ENCODE peak calls at places on chromosome 20, in six cellular contexts. Y, Z, M, Q, S and O are unnamed samples.

GRCh38 chr20:8809107-8809953 is 259.6 kb upstream of the PLCB4 start:
- DNase-seq in Y (no peak), Z (no peak), M (no peak), Q (no peak), S (no peak), O (no peak)

GRCh38 chr20:19943021-19943659 is 74.0 kb upstream of the NAA20 start:
- DNase-seq in Y (no peak), Z (no peak), M (no peak), Q (no peak), S (no peak), O (no peak)

GRCh38 chr20:3590164-3590563 is 73.0 kb downstream of the GFRA4 start:
- DNase-seq in Y (no peak), Z (no peak), M (no peak), Q (no peak), S (no peak), O (no peak)

GRCh38 chr20:11170565-11170964 is 496.8 kb upstream of the JAG1 start:
- DNase-seq in Y (no peak), Z (no peak), M (peak), Q (no peak), S (no peak), O (no peak)

GRCh38 chr20:31542201-31542842 is 28.1 kb downstream of the HM13 start:
- DNase-seq in Y (no peak), Z (no peak), M (peak), Q (no peak), S (no peak), O (no peak)

GRCh38 chr20:37464611-37465010 is 56.4 kb upstream of the NNAT start:
- DNase-seq in Y (no peak), Z (no peak), M (no peak), Q (no peak), S (no peak), O (no peak)

GRCh38 chr20:5863040-5863811 is 87.1 kb downstream of the TRMT6 start:
- DNase-seq in Y (no peak), Z (no peak), M (peak), Q (no peak), S (no peak), O (no peak)

GRCh38 chr20:63295846-63296245 is 2.9 kb downstream of the COL20A1 start:
- DNase-seq in Y (no peak), Z (no peak), M (no peak), Q (no peak), S (no peak), O (no peak)

GRCh38 chr20:42979720-42980119 is 210.0 kb downstream of the PTPRT start:
- DNase-seq in Y (no peak), Z (no peak), M (no peak), Q (no peak), S (no peak), O (no peak)

GRCh38 chr20:47708140-47708807 is 77.0 kb downstream of the SULF2 start:
- DNase-seq in Y (no peak), Z (no peak), M (no peak), Q (peak), S (no peak), O (no peak)

GRCh38 chr20:38127920-38128528 is 37.0 kb downstream of the TGM2 start:
- DNase-seq in Y (no peak), Z (no peak), M (no peak), Q (no peak), S (no peak), O (no peak)

GRCh38 chr20:62358171-62358719 is 8.9 kb downstream of the LAMA5 start:
- DNase-seq in Y (no peak), Z (no peak), M (peak), Q (no peak), S (no peak), O (no peak)

DNA sequence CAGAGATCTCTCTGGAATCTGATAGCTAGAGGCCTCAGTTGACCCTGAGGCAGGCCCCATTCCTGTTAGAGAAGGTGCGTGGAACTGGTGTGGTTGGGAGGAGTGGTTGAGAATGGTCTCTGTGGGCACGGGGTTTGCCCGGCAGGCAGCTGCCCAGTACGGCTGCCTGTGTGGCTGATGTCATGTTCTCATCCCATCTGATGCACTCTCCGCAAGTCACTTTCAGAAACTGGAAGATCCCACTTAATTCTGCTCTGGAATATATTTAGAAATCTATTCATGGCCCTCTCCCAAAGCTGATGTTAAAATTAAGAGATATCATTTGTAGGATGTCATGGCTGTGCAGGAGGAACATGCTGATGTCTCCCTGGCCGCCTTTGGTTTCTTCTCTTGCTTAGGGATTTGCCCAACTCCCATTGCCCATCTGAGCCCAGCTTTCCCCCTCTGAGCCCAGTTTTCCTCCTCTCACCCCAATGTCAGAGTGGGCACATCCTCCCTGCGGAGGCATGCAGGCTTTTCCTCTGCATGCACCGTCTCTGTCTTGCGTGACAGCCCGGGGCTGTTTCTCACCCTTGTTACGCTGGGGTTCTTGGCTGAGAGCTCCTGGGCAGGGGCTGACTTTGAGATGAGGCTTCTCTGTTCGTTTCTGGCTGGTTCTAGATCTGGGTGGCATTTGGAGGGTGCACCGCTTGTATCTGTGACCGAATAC is 21.0 kb downstream of the PHACTR3 start:
- DNase-seq in Y (no peak), Z (no peak), M (no peak), Q (no peak), S (no peak), O (no peak)
- TF ChIP-seq CTCF in Y (no peak), Z (no peak), M (no peak), Q (no peak), S (no peak), O (no peak)

DNA sequence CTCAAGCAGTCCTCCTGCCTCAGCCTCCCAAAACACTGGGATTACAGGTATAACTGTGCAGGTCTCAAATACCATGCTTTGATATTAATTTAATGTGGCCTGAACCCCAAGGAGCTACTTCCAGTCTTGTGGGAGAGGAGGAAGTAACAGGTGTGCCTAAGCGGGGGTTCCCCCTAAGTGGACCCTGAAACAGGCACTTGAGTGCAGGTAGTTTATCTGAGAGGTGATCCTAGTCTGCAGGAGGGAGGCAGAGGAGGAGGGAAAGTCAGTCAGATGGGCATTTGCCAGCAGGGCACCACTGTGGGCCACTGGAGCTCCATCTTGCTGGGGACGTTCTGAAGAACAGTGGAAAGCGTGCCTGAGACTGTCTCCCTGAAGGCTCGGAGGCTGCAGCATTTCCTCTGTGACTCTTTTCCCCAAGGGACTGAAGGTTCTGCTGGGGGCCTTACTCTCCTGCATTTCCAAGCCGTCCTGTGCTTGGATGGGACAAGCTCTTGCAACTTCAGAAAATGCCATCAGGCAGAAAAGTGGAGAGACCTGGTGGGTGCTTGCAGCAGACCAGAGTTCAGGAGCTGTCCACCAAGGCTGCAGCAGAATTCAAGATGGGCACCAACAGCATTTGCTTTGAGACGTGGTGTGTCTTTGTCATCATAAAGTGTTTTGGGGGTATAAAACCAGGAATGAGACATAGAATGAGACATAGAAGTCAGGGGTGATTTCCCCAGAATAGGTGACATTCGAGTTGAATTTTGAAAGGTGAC is 4.6 kb upstream of the DLGAP4 start:
- DNase-seq in Y (no peak), Z (no peak), M (no peak), Q (no peak), S (no peak), O (no peak)
- TF ChIP-seq CTCF in Y (no peak), Z (no peak), M (no peak), Q (no peak), S (no peak), O (no peak)

GRCh38 chr20:51562334-51563140 is 20.0 kb upstream of the NFATC2 start:
- DNase-seq in Y (peak), Z (no peak), M (peak), Q (peak), S (peak), O (no peak)
- TF ChIP-seq CTCF in Y (no peak), Z (peak), M (no peak), Q (no peak), S (peak), O (no peak)

GRCh38 chr20:44733341-44734069 is 12.2 kb upstream of the KCNK15 start:
- DNase-seq in Y (peak), Z (peak), M (peak), Q (peak), S (peak), O (peak)

GRCh38 chr20:44735816-44736169 is 9.9 kb upstream of the KCNK15 start:
- DNase-seq in Y (no peak), Z (no peak), M (no peak), Q (no peak), S (no peak), O (no peak)

GRCh38 chr20:44737116-44737515 is 8.5 kb upstream of the KCNK15 start:
- DNase-seq in Y (no peak), Z (no peak), M (no peak), Q (no peak), S (no peak), O (no peak)

GRCh38 chr20:44736170-44737021 is 9.3 kb upstream of the KCNK15 start:
- DNase-seq in Y (no peak), Z (no peak), M (peak), Q (no peak), S (no peak), O (no peak)

DNA sequence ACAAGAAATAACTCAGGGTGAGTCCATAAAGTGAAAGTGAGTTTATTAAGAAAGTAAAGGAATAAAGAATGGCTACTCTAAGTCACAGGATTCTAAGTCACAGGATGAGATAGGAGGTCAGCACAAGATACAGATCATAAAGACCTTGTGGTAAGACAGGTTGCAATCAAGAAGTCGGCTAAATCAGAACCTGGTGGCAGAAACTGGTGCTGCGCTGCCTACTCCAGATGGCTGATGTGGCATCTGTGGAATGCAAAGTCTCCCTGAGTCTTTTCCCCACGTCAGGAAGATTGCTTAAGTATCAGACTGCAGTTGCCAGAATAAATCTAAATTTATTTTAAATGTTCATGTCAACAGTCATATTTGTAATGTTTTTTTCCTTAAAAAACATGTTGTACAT is 10.7 kb upstream of the KCNK15 start:
- DNase-seq in Y (no peak), Z (no peak), M (peak), Q (no peak), S (no peak), O (no peak)
- TF ChIP-seq CTCF in Y (peak), Z (no peak), M (peak), Q (no peak), S (peak), O (no peak)

GRCh38 chr20:34824026-34824860 is 1.2 kb downstream of the NCOA6 start:
- DNase-seq in Y (no peak), Z (peak), M (peak), Q (peak), S (peak), O (peak)

GRCh38 chr20:34829191-34829590 is 3.7 kb upstream of the NCOA6 start:
- DNase-seq in Y (no peak), Z (no peak), M (no peak), Q (no peak), S (no peak), O (no peak)

GRCh38 chr20:34825530-34826362 is at the start of gene NCOA6:
- DNase-seq in Y (peak), Z (peak), M (peak), Q (peak), S (peak), O (peak)

GRCh38 chr20:34820805-34821578 is 4.5 kb downstream of the NCOA6 start:
- DNase-seq in Y (no peak), Z (no peak), M (no peak), Q (no peak), S (no peak), O (no peak)

DNA sequence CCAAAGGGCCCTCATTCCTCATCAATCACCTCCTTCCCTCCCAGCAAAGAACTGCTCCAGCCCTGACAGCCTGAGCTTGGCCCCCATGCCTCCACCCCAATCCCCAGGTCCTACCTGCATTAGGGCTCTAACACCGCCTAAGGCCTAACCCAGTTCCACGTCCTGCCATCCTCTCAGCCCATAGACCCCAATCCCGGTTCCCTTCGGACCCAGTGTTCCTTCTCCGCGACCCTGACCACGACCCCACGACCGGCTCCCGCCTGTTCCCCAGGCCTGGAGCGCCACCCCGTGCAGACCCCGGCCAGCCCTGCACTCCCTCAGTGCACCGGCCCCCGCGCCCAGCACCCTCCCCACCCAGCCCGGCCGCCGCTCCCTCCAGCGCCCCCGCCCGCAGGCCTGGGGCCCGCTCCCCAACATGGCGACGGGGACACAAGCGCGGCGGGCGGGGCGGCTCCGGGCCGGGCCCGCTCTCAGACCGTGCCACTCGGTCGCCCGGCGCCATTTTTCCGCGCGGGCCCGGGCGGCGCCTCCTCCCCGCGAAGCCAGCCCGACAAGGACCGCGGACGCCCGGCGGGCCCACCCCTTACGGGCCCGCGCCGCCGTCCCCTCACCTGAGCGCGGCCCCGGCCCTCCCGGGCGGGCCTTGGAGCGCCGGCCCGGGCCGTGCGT is 456 bp downstream of the NCOA6 start:
- DNase-seq in Y (peak), Z (peak), M (peak), Q (peak), S (peak), O (peak)
- TF ChIP-seq CTCF in Y (no peak), Z (no peak), M (no peak), Q (peak), S (peak), O (no peak)

GRCh38 chr20:1401431-1401907 is 8.6 kb upstream of the FKBP1A start:
- DNase-seq in Y (no peak), Z (no peak), M (no peak), Q (no peak), S (no peak), O (no peak)

GRCh38 chr20:1396264-1396663 is 3.4 kb upstream of the FKBP1A start:
- DNase-seq in Y (no peak), Z (no peak), M (no peak), Q (no peak), S (no peak), O (no peak)

GRCh38 chr20:1396702-1397101 is 3.8 kb upstream of the FKBP1A start:
- DNase-seq in Y (no peak), Z (no peak), M (no peak), Q (no peak), S (no peak), O (no peak)

GRCh38 chr20:1393507-1393882 is 641 bp upstream of the FKBP1A start:
- DNase-seq in Y (no peak), Z (no peak), M (no peak), Q (no peak), S (no peak), O (no peak)

GRCh38 chr20:1397710-1398109 is 4.9 kb upstream of the FKBP1A start:
- DNase-seq in Y (no peak), Z (no peak), M (peak), Q (no peak), S (no peak), O (no peak)
- TF ChIP-seq CTCF in Y (no peak), Z (no peak), M (peak), Q (peak), S (no peak), O (no peak)